ENCODE peak calls at places on chromosomes 3 and 15, in five cellular contexts. C is COLO829, L is brain microvascular endothelial cell, X is gastrocnemius medialis, Y is retinal pigment epithelial cell. V is an unnamed sample.

GRCh38 chr3:198071602-198072285 is 111.7 kb downstream of the LMLN start:
- DNase-seq in C (peak), L (peak), X (no peak), Y (peak), V (peak)

GRCh38 chr3:122563717-122564025 is 429 bp downstream of the PARP9 start:
- DNase-seq in C (no peak), L (no peak), X (no peak), Y (no peak), V (no peak)

GRCh38 chr3:187999821-188000220 is 154.1 kb upstream of the LPP start:
- DNase-seq in C (no peak), L (no peak), X (no peak), Y (no peak), V (no peak)

GRCh38 chr3:58793938-58794337 is 127.4 kb upstream of the FAM3D start:
- DNase-seq in C (no peak), L (no peak), X (no peak), Y (no peak), V (no peak)

GRCh38 chr15:62549345-62549970 is 384.4 kb upstream of the C2CD4B start:
- DNase-seq in C (peak), L (peak), X (no peak), Y (no peak), V (no peak)

GRCh38 chr15:78392430-78392829 is 45.6 kb upstream of the IREB2 start:
- DNase-seq in C (no peak), L (no peak), X (no peak), Y (no peak), V (no peak)

GRCh38 chr3:39990532-39990931 is 181.1 kb downstream of the MYRIP start:
- DNase-seq in C (peak), L (peak), X (no peak), Y (peak), V (peak)

GRCh38 chr15:35713733-35714132 is 167.8 kb upstream of the DPH6 start:
- DNase-seq in C (no peak), L (peak), X (no peak), Y (peak), V (peak)

GRCh38 chr15:39426552-39427532 is 154.0 kb upstream of the THBS1 start:
- DNase-seq in C (no peak), L (peak), X (peak), Y (no peak), V (no peak)

GRCh38 chr3:173933113-173933512 is 535.6 kb downstream of the NLGN1 start:
- DNase-seq in C (peak), L (no peak), X (no peak), Y (no peak), V (no peak)

GRCh38 chr3:69137006-69137405 is 14.6 kb upstream of the LMOD3 start:
- DNase-seq in C (no peak), L (no peak), X (no peak), Y (no peak), V (no peak)

GRCh38 chr3:47250309-47251060 is 32.1 kb downstream of the KIF9 start:
- DNase-seq in C (no peak), L (peak), X (peak), Y (no peak), V (no peak)

GRCh38 chr3:158768361-158768787 is 33.5 kb upstream of the MFSD1 start:
- DNase-seq in C (peak), L (peak), X (peak), Y (no peak), V (no peak)

GRCh38 chr3:15361494-15362214 is 29.3 kb upstream of the SH3BP5 start:
- DNase-seq in C (peak), L (peak), X (no peak), Y (no peak), V (no peak)

GRCh38 chr3:120477826-120478225 is 27.0 kb upstream of the FSTL1 start:
- DNase-seq in C (no peak), L (no peak), X (no peak), Y (no peak), V (no peak)

GRCh38 chr15:72516734-72517133 is 42.6 kb downstream of the ARIH1 start:
- DNase-seq in C (no peak), L (no peak), X (no peak), Y (no peak), V (no peak)

GRCh38 chr3:30188713-30189112 is 417.7 kb upstream of the TGFBR2 start:
- DNase-seq in C (no peak), L (peak), X (peak), Y (no peak), V (no peak)

GRCh38 chr3:82802501-82802900 is 1041.1 kb upstream of the GBE1 start:
- DNase-seq in C (no peak), L (no peak), X (no peak), Y (no peak), V (no peak)

GRCh38 chr15:91132079-91132478 is 32.0 kb downstream of the SV2B start:
- DNase-seq in C (no peak), L (no peak), X (no peak), Y (no peak), V (no peak)

GRCh38 chr15:80567721-80568157 is 127.4 kb upstream of the ABHD17C start:
- DNase-seq in C (peak), L (peak), X (no peak), Y (no peak), V (peak)

GRCh38 chr15:71743861-71744382 is 66.4 kb upstream of the NR2E3 start:
- DNase-seq in C (no peak), L (peak), X (no peak), Y (no peak), V (no peak)

GRCh38 chr3:17333446-17333845 is 409.0 kb downstream of the TBC1D5 start:
- DNase-seq in C (no peak), L (no peak), X (no peak), Y (no peak), V (no peak)

GRCh38 chr3:108985844-108986243 is 32.2 kb upstream of the GUCA1C start:
- DNase-seq in C (no peak), L (no peak), X (no peak), Y (no peak), V (no peak)

GRCh38 chr3:10469406-10470119 is 35.8 kb downstream of the ATP2B2 start:
- DNase-seq in C (no peak), L (no peak), X (peak), Y (no peak), V (no peak)

GRCh38 chr3:127420825-127421224 is 133.0 kb upstream of the PRR20G start:
- DNase-seq in C (no peak), L (no peak), X (no peak), Y (no peak), V (no peak)

GRCh38 chr3:141524988-141525387 is 38.2 kb downstream of the RASA2 start:
- DNase-seq in C (no peak), L (no peak), X (no peak), Y (no peak), V (no peak)

GRCh38 chr3:160480931-160481330 is 31.3 kb upstream of the TRIM59 start:
- DNase-seq in C (no peak), L (no peak), X (no peak), Y (no peak), V (no peak)

GRCh38 chr15:94105760-94106159 is 125.6 kb upstream of the MCTP2 start:
- DNase-seq in C (no peak), L (no peak), X (no peak), Y (no peak), V (no peak)

GRCh38 chr3:59771760-59772159 is 721.9 kb upstream of the CFAP20DC start:
- DNase-seq in C (no peak), L (peak), X (no peak), Y (no peak), V (peak)

GRCh38 chr3:50237133-50237651 is 1.2 kb downstream of the GNAI2 start:
- DNase-seq in C (no peak), L (no peak), X (no peak), Y (no peak), V (no peak)

GRCh38 chr15:52180196-52180835 is 10.9 kb downstream of the GNB5 start:
- DNase-seq in C (peak), L (no peak), X (no peak), Y (no peak), V (no peak)

GRCh38 chr3:59052803-59053411 is 3.1 kb upstream of the CFAP20DC start:
- DNase-seq in C (no peak), L (no peak), X (no peak), Y (no peak), V (no peak)

GRCh38 chr3:147373301-147373700 is 33.0 kb downstream of the ZIC4 start:
- DNase-seq in C (no peak), L (no peak), X (no peak), Y (no peak), V (no peak)

GRCh38 chr3:102129774-102130608 is 280.7 kb downstream of the NFKBIZ start:
- DNase-seq in C (peak), L (peak), X (peak), Y (no peak), V (peak)

GRCh38 chr15:31361764-31362120 is 35.1 kb downstream of the KLF13 start:
- DNase-seq in C (no peak), L (no peak), X (no peak), Y (no peak), V (no peak)

GRCh38 chr3:106256249-106256957 is 387.6 kb upstream of the CBLB start:
- DNase-seq in C (no peak), L (no peak), X (no peak), Y (no peak), V (no peak)

GRCh38 chr3:70982700-70983140 is 600.8 kb downstream of the FOXP1 start:
- DNase-seq in C (peak), L (peak), X (peak), Y (peak), V (peak)

V was measured in epithelial cell of proximal tubule.